ENCODE peak calls at places on chromosome 21, in four cellular contexts. S is GM10248; I is activated CD8-positive, alpha-beta T cell treated with anti-CD3 and anti-CD28 coated beads for 36 hours; H is psoas muscle. Q is an unnamed sample.

GRCh38 chr21:29238967-29239289 is 59.8 kb upstream of the BACH1 start:
- DNase-seq in S (no peak), I (no peak), H (no peak), Q (no peak)

GRCh38 chr21:37489553-37489952 is 123.0 kb downstream of the DYRK1A start:
- DNase-seq in S (no peak), I (no peak), H (no peak), Q (no peak)

GRCh38 chr21:27366846-27367245 is 400.0 kb upstream of the ADAMTS5 start:
- DNase-seq in S (no peak), I (no peak), H (no peak), Q (no peak)

GRCh38 chr21:29230541-29231275 is 68.0 kb upstream of the BACH1 start:
- DNase-seq in S (no peak), I (no peak), H (no peak), Q (no peak)

GRCh38 chr21:17467392-17467791 is 45.5 kb upstream of the CXADR start:
- DNase-seq in S (no peak), I (no peak), H (no peak), Q (no peak)

GRCh38 chr21:45528981-45529784 is 13.1 kb downstream of the SLC19A1 start:
- DNase-seq in S (no peak), I (no peak), H (peak), Q (no peak)

GRCh38 chr21:27647401-27647800 is 680.5 kb upstream of the ADAMTS5 start:
- DNase-seq in S (no peak), I (no peak), H (no peak), Q (no peak)

GRCh38 chr21:27693376-27693775 is 726.5 kb upstream of the ADAMTS5 start:
- DNase-seq in S (no peak), I (no peak), H (no peak), Q (no peak)

GRCh38 chr21:45504516-45505415 is 37.5 kb downstream of the SLC19A1 start:
- DNase-seq in S (no peak), I (no peak), H (peak), Q (no peak)

GRCh38 chr21:26587621-26588260 is 14.7 kb upstream of the CYYR1 start:
- DNase-seq in S (no peak), I (no peak), H (no peak), Q (no peak)

GRCh38 chr21:46084041-46084561 is 13.8 kb upstream of the COL6A2 start:
- DNase-seq in S (no peak), I (no peak), H (peak), Q (no peak)

GRCh38 chr21:45341779-45342178 is 54.1 kb upstream of the POFUT2 start:
- DNase-seq in S (no peak), I (no peak), H (no peak), Q (no peak)

GRCh38 chr21:32136546-32136945 is 142.3 kb downstream of the MIS18A start:
- DNase-seq in S (no peak), I (no peak), H (no peak), Q (no peak)

GRCh38 chr21:26850116-26850643 is 5.0 kb upstream of the ADAMTS1 start:
- DNase-seq in S (no peak), I (no peak), H (no peak), Q (no peak)

GRCh38 chr21:20443558-20444155 is 554.6 kb upstream of the NCAM2 start:
- DNase-seq in S (no peak), I (no peak), H (no peak), Q (no peak)

GRCh38 chr21:42466700-42467612 is 29.1 kb downstream of the RSPH1 start:
- DNase-seq in S (peak), I (peak), H (peak), Q (peak)
- TF ChIP-seq CTCF in S (peak), I (no peak), H (peak), Q (peak)

GRCh38 chr21:33491373-33492102 is at the start of gene DNAJC28:
- DNase-seq in S (peak), I (peak), H (peak), Q (peak)
- TF ChIP-seq CTCF in S (no peak), I (no peak), H (no peak), Q (no peak)

DNA sequence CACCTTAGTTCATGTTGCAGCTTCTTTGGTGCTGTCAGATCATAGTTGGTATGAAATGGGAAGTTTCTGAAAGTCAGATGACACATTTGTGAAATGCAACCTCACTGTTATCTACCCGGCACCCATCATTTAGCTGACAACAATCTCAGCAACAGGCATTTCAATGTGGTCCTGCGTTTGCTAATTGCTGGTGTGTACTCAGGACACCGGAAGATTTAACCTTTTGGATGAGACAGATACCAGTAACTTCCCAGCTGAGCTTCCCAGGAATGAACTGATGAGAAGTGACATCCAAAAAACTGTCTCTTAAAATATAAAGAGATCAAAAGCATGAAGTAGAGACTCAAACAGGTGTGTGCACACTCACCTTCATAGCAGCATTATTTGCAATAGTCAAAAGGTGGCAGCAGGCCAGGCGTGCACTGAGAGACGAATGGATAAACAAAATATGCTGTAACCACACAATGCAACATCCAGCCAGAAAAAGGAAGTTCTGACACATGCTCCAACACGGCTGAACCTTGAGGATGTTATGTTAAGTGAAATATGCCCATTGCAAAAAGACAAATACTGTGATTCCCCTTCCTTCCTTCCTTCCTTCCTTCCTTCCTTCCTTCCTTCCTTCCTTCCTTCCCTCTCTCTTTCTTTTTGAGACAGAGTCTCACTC is 7.9 kb upstream of the CLDN14 start:
- DNase-seq in S (no peak), I (no peak), H (no peak), Q (no peak)
- TF ChIP-seq CTCF in S (no peak), I (no peak), H (no peak), Q (no peak)

DNA sequence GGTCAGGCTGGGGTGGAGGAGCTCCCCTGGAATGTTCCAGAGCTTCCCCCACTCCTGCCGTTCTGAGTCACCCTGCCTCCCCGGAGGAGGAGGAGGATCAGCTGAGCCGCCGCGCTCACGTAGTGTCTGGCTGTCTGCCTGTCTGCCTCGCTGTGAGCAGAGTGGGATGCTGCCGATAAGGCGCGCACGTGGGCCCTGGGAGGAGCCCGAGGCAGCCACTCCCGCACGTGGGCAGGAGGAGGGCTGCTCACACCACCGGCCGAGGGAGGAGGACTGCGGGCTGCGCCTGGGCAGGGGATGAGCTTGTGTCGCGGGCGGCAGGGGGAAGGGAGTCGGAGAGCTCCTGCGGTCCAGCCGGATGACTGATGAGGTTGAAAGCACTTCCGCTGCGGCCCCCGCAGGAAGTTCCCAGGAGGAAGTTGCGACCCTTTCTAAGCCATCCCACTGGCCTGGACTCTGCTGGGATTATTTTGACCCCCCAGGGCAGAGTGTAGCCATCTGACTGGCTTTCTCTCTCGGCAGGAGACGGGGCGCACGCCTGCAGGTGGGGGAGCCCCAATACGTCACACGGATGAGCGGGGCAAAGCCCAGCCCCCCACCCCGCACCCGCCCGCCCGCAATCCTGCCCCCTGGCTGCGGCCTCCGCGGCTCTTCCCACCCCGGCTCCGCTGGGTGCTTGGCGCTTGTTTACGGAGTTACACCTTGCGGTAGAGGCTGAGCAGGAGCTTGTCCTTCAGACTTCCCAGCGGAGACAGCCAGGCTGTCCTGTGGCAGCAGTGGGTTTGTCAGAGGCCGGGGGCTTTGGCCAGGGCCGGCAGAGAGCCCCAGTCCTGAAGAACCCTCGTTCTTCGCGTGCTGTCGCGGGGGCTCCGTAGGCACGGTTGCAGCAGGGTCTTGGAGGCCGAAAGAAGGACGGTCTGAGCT is 9.8 kb downstream of the PDXK start:
- DNase-seq in S (peak), I (peak), H (peak), Q (peak)
- TF ChIP-seq CTCF in S (no peak), I (peak), H (peak), Q (peak)

GRCh38 chr21:41745971-41746743 is 20.7 kb downstream of the RIPK4 start:
- DNase-seq in S (no peak), I (no peak), H (peak), Q (no peak)
- TF ChIP-seq CTCF in S (no peak), I (no peak), H (no peak), Q (no peak)

GRCh38 chr21:33976980-33977720 is 61.5 kb upstream of the ATP5PO start:
- DNase-seq in S (no peak), I (no peak), H (no peak), Q (no peak)

GRCh38 chr21:33975548-33976081 is 60.0 kb upstream of the ATP5PO start:
- DNase-seq in S (peak), I (peak), H (no peak), Q (peak)

GRCh38 chr21:33978585-33978984 is 63.0 kb upstream of the ATP5PO start:
- DNase-seq in S (no peak), I (no peak), H (no peak), Q (no peak)

GRCh38 chr21:33976082-33976979 is 60.7 kb upstream of the ATP5PO start:
- DNase-seq in S (peak), I (peak), H (no peak), Q (peak)

DNA sequence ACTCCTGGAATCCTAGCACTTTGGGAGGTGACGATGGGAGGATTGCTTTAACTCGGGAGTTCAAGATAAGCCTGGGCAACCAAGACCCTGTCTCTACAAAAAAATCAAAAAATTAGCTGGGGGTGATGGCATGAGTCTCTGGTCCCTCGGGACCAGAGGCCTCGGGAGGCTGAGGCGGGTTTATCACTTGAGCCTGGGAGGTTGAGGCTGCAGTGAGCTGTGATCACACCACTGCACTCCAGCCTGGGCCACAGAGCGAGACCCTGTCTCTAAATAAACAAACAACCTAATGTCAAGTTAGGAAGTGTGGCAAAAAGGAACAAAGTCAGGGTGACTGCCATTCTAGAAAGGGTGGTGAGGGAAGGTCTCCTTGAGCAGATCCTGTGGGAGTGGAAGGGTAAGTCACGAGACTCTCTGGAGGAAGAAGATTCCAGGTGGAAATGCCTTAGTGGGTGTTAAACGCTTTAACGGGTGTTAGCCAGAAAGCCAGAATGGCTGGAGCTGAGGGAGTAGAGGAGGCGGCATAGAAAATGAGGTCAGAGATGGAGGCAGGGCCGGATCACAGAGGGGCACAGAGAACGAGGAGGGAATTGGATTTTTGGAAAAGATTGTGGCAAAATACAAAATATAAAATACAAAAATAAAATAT is 62.2 kb upstream of the ATP5PO start:
- DNase-seq in S (no peak), I (no peak), H (no peak), Q (no peak)
- TF ChIP-seq CTCF in S (no peak), I (no peak), H (no peak), Q (no peak)

GRCh38 chr21:15729674-15730483 is at the start of gene USP25:
- DNase-seq in S (peak), I (peak), H (peak), Q (peak)
- TF ChIP-seq CTCF in S (peak), I (no peak), H (peak), Q (peak)

GRCh38 chr21:24150753-24151152 is 1456.5 kb downstream of the MRPL39 start:
- DNase-seq in S (no peak), I (no peak), H (no peak), Q (no peak)
- TF ChIP-seq CTCF in S (no peak), I (no peak), H (no peak), Q (no peak)

GRCh38 chr21:43658769-43659135 is 536 bp downstream of the HSF2BP start:
- DNase-seq in S (no peak), I (peak), H (peak), Q (no peak)

GRCh38 chr21:43658094-43658725 is 1.1 kb downstream of the HSF2BP start:
- DNase-seq in S (no peak), I (no peak), H (no peak), Q (no peak)

GRCh38 chr21:43657355-43658093 is 1.8 kb downstream of the HSF2BP start:
- DNase-seq in S (no peak), I (peak), H (peak), Q (no peak)

GRCh38 chr21:43662286-43662685 is 2.9 kb downstream of the RRP1B start:
- DNase-seq in S (no peak), I (no peak), H (no peak), Q (no peak)

DNA sequence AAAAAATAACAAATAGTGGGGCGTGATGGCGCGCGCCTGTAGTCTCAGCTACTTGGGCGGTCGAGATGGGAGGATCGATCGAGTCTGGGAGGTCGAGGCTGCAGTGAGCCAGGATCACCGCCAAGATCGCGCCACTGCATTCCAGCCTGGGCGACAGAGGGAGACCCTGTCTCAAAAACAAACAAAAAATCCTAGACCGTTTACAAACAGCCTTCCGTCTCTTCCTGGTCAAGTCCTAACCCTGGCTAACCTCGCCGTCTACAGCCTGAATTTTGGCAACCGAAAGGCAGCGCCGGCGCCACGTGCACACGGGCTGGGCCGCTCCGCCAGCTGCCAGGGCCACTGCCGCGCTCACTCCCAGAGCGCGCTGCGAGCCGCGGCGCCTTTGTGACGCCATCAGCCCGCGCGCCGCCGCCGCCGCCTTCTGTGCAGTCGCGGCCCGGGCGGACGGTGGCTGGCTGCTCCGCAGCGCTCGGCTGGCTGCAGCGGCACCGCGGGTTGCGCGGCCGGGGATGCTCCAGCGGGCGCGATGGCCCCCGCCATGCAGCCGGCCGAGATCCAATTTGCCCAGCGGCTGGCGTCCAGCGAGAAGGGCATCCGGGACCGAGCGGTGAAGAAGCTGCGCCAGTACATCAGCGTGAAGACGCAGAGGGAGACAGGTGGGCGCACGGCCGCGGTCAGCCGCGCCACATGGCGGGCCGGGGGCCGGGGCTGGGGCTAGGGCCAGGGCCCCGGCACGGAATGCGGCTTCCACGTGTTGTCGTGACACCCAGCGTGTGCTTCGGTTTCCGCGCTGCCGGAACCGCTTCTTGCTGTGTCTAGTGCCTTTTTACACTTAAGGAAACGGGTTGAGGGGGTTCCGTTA is at the start of the genes HSF2BP and RRP1B:
- DNase-seq in S (peak), I (peak), H (peak), Q (peak)
- TF ChIP-seq CTCF in S (no peak), I (no peak), H (no peak), Q (no peak)

GRCh38 chr21:35052786-35053185 is 3.7 kb upstream of the RUNX1 start:
- DNase-seq in S (no peak), I (no peak), H (no peak), Q (no peak)

GRCh38 chr21:35048706-35049617 is at the start of gene RUNX1:
- DNase-seq in S (peak), I (peak), H (peak), Q (peak)

GRCh38 chr21:35050348-35051286 is 1.5 kb upstream of the RUNX1 start:
- DNase-seq in S (peak), I (peak), H (no peak), Q (peak)

GRCh38 chr21:35053356-35054096 is 4.4 kb upstream of the RUNX1 start:
- DNase-seq in S (no peak), I (no peak), H (no peak), Q (no peak)

DNA sequence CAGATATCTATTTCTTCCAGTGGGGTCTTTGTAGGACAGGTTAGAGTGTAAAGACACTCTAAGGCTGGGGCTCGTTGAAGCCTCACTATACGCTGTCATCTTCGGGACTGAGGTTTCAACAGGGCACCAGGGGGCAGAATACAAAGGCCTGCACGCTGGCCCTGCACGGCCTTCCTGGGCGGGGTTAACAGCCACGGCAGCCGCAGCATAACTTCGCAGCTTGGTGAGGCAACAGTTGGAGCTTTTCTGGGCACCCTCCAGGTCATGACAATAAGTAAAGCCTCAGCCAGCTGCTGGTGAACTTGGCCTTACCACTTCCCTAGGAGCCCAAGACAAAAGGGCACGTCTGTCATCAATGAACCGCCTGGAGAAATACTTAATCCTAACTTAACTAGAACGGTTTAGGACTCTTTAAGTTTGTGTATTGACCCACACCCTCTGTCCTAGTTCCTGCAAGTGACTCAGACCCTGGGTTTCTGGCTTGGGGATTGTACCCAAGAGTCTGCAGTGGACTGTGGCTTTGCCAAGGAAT is 2.3 kb upstream of the RUNX1 start:
- DNase-seq in S (peak), I (peak), H (peak), Q (peak)
- TF ChIP-seq CTCF in S (peak), I (peak), H (peak), Q (peak)